ENCODE peak calls at places on chromosomes 7 and 10, in seven cellular contexts. X, H, E, A, T, Z and O are unnamed samples. For H3K4me1, the result is how much of the 10 kb centered on the place peaks cover.

GRCh38 chr7:80622531-80622930 is 15.9 kb upstream of the CD36 start:
- DNase-seq in X (no peak), H (no peak), E (no peak), A (peak), T (no peak), Z (no peak), O (no peak)

GRCh38 chr7:75813084-75813483 is 522 bp downstream of the CCL24 start:
- DNase-seq in X (no peak), H (no peak), E (no peak), A (no peak), T (no peak), Z (no peak), O (no peak)

GRCh38 chr10:133195611-133196010 is 34.4 kb upstream of the UTF1 start:
- DNase-seq in X (no peak), H (no peak), E (no peak), A (no peak), T (no peak), Z (no peak), O (no peak)

GRCh38 chr10:129800-130199 is 5.5 kb upstream of the ZMYND11 start:
- DNase-seq in X (no peak), H (no peak), E (no peak), A (no peak), T (no peak), Z (no peak), O (no peak)

GRCh38 chr7:78770422-78771410 is 682.8 kb downstream of the MAGI2 start:
- DNase-seq in X (no peak), H (no peak), E (no peak), A (no peak), T (no peak), Z (no peak), O (no peak)

GRCh38 chr7:144869072-144869471 is 33.2 kb upstream of the TPK1 start:
- DNase-seq in X (no peak), H (no peak), E (no peak), A (no peak), T (no peak), Z (no peak), O (no peak)

GRCh38 chr7:73345538-73345937 is 17.6 kb downstream of the FKBP6 start:
- DNase-seq in X (no peak), H (no peak), E (no peak), A (no peak), T (no peak), Z (no peak), O (no peak)

GRCh38 chr10:34137955-34138354 is 677.1 kb downstream of the PARD3 start:
- DNase-seq in X (no peak), H (no peak), E (no peak), A (no peak), T (no peak), Z (no peak), O (no peak)

GRCh38 chr10:123669901-123670300 is 3.7 kb downstream of the GPR26 start:
- DNase-seq in X (no peak), H (no peak), E (no peak), A (no peak), T (no peak), Z (no peak), O (no peak)

GRCh38 chr7:155983176-155983815 is 171.0 kb upstream of the SHH start:
- DNase-seq in X (no peak), H (no peak), E (peak), A (no peak), T (no peak), Z (no peak), O (peak)

GRCh38 chr10:110994406-110994805 is 75.0 kb downstream of the SHOC2 start:
- DNase-seq in X (no peak), H (no peak), E (no peak), A (no peak), T (no peak), Z (no peak), O (no peak)

GRCh38 chr10:12854988-12855387 is 146.5 kb downstream of the CCDC3 start:
- DNase-seq in X (no peak), H (no peak), E (no peak), A (no peak), T (no peak), Z (no peak), O (no peak)

GRCh38 chr7:122485841-122486240 is 181.3 kb upstream of the FEZF1 start:
- DNase-seq in X (no peak), H (no peak), E (no peak), A (no peak), T (no peak), Z (no peak), O (no peak)

GRCh38 chr7:93575555-93576397 is 1.3 kb upstream of the CALCR start:
- DNase-seq in X (no peak), H (no peak), E (no peak), A (no peak), T (no peak), Z (no peak), O (no peak)

GRCh38 chr7:48083114-48083830 is 5.8 kb upstream of the UPP1 start:
- DNase-seq in X (no peak), H (no peak), E (no peak), A (no peak), T (no peak), Z (no peak), O (no peak)

GRCh38 chr7:27593226-27593625 is 69.5 kb downstream of the HIBADH start:
- DNase-seq in X (no peak), H (no peak), E (no peak), A (peak), T (no peak), Z (no peak), O (no peak)

GRCh38 chr7:81846398-81846797 is 76.6 kb upstream of the HGF start:
- DNase-seq in X (peak), H (no peak), E (no peak), A (peak), T (no peak), Z (no peak), O (no peak)

GRCh38 chr10:101139421-101139911 is 8.4 kb downstream of the TLX1 start:
- DNase-seq in X (no peak), H (no peak), E (no peak), A (no peak), T (no peak), Z (no peak), O (no peak)

GRCh38 chr7:29556405-29557195 is 7.0 kb upstream of the PRR15 start:
- DNase-seq in X (no peak), H (no peak), E (no peak), A (no peak), T (no peak), Z (no peak), O (no peak)

GRCh38 chr10:21532694-21533576 is 1.1 kb upstream of the MLLT10 start:
- DNase-seq in X (no peak), H (no peak), E (no peak), A (peak), T (no peak), Z (no peak), O (no peak)

GRCh38 chr7:117960351-117960750 is 87.1 kb upstream of the CTTNBP2 start:
- DNase-seq in X (no peak), H (no peak), E (no peak), A (no peak), T (no peak), Z (no peak), O (no peak)

GRCh38 chr7:97499204-97499603 is 232.7 kb upstream of the TAC1 start:
- DNase-seq in X (no peak), H (no peak), E (peak), A (no peak), T (no peak), Z (no peak), O (no peak)

GRCh38 chr7:158760445-158760764 is 55.8 kb upstream of the NCAPG2 start:
- DNase-seq in X (no peak), H (no peak), E (no peak), A (no peak), T (no peak), Z (no peak), O (no peak)

GRCh38 chr10:22259280-22259679 is 41.5 kb upstream of the EBLN1 start:
- DNase-seq in X (no peak), H (no peak), E (no peak), A (no peak), T (no peak), Z (no peak), O (no peak)

GRCh38 chr10:72720814-72721665 is 29.1 kb downstream of the MCU start:
- DNase-seq in X (no peak), H (no peak), E (no peak), A (peak), T (no peak), Z (no peak), O (no peak)

GRCh38 chr7:106064836-106065559 is 47.1 kb downstream of the SYPL1 start:
- DNase-seq in X (peak), H (peak), E (peak), A (peak), T (peak), Z (peak), O (peak)

GRCh38 chr10:109027534-109028185 is 895.7 kb downstream of the XPNPEP1 start:
- DNase-seq in X (no peak), H (no peak), E (no peak), A (no peak), T (no peak), Z (no peak), O (no peak)

GRCh38 chr7:2605608-2606538 is 25.9 kb upstream of the TTYH3 start:
- DNase-seq in X (no peak), H (no peak), E (no peak), A (no peak), T (no peak), Z (no peak), O (no peak)
- H3K4me1 ChIP-seq in X (under half), H (under half), E (under half), A (under half), T (under half), Z (half or more), O (under half)

GRCh38 chr10:70255329-70256299 is 22.4 kb upstream of the PPA1 start:
- DNase-seq in X (no peak), H (peak), E (peak), A (peak), T (no peak), Z (no peak), O (no peak)
- TF ChIP-seq CTCF in X (no peak), H (no peak), E (no peak), A (no peak), T (no peak), Z (no peak), O (no peak)

GRCh38 chr10:32684291-32684690 is 238.4 kb downstream of the CCDC7 start:
- DNase-seq in X (no peak), H (no peak), E (no peak), A (no peak), T (no peak), Z (no peak), O (no peak)

GRCh38 chr10:32680803-32681557 is 235.0 kb downstream of the CCDC7 start:
- DNase-seq in X (no peak), H (no peak), E (no peak), A (no peak), T (no peak), Z (no peak), O (no peak)
- H3K27ac ChIP-seq in X (no peak), H (no peak), E (no peak), A (no peak), T (no peak), Z (no peak), O (no peak)

GRCh38 chr7:23343806-23344500 is 44.8 kb downstream of the MALSU1 start:
- DNase-seq in X (no peak), H (no peak), E (no peak), A (peak), T (no peak), Z (no peak), O (no peak)
- H3K4me1 ChIP-seq in X (under half), H (under half), E (under half), A (half or more), T (under half), Z (under half), O (under half)

DNA sequence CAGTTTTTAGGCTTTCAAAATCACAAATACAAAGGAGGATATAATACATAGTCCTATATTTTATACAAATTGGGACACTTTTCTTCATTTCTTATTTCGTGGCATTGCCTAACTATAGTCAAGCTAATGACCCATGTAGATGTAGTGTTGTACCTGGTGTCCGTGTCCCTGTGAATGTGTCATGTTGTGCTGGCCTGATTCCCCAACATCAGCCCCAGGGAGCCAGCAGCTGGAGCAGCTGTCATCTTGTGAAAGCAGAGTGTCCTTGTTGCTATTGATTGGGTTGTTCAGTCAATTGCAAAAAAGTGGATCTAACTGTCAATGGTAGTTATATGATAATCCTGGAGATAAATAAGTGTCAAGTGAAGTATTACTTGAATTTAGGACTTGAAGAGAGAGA is 86.3 kb downstream of the KAT6B start:
- DNase-seq in X (no peak), H (no peak), E (no peak), A (no peak), T (no peak), Z (no peak), O (no peak)
- TF ChIP-seq CTCF in X (no peak), H (no peak), E (no peak), A (no peak), T (no peak), Z (no peak), O (no peak)

DNA sequence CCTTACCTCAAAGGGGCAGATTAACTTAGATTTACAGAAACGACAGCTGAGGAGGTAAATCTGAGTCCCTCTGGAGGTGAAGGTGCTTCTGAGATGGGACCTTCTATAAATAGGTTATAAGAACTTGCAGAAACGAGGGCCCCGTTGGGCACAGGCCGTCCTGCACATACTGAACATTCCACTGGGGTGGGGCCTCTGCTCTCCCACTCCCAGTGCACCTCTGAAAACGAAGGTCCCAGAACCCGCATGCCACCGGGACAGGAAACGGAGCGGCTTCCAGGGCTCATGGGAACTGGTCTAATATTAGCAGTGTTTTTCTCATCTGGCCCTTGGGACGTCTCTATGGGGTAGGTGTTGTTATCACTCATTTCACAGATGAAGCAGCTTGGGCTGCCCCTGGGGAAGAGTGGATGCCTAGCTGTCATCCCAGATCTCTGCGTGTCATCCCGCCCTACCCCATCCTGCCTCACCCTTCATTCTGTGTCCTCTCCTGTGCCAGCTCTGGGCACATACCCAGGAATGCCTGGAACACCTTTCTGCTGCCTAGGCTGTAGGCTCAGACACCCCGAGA is 19.6 kb downstream of the C10orf62 start:
- DNase-seq in X (peak), H (peak), E (no peak), A (no peak), T (no peak), Z (peak), O (no peak)
- H3K27ac ChIP-seq in X (peak), H (peak), E (no peak), A (no peak), T (peak), Z (peak), O (no peak)

GRCh38 chr10:119310807-119311206 is 103.4 kb downstream of the GRK5 start:
- DNase-seq in X (no peak), H (no peak), E (no peak), A (no peak), T (no peak), Z (no peak), O (no peak)
- H3K4me1 ChIP-seq in X (under half), H (half or more), E (under half), A (under half), T (half or more), Z (half or more), O (under half)

GRCh38 chr10:6109444-6109775 is 20.6 kb downstream of the RBM17 start:
- DNase-seq in X (no peak), H (no peak), E (no peak), A (no peak), T (no peak), Z (no peak), O (no peak)
- TF ChIP-seq CTCF in X (no peak), H (no peak), E (no peak), A (no peak), T (no peak), Z (no peak), O (no peak)